ENCODE peak calls at places on chromosome 21, in five cellular contexts. F, R, S, P and O are unnamed samples.

GRCh38 chr21:43361127-43361492 is 65.8 kb downstream of the SIK1 start:
- DNase-seq in F (no peak), R (no peak), S (peak), P (no peak), O (peak)

GRCh38 chr21:43935711-43936110 is 70.7 kb downstream of the AGPAT3 start:
- DNase-seq in F (no peak), R (no peak), S (peak), P (no peak), O (peak)

GRCh38 chr21:46550511-46550941 is 54.4 kb downstream of the S100B start:
- DNase-seq in F (no peak), R (no peak), S (no peak), P (peak), O (no peak)

GRCh38 chr21:33293136-33293535 is 27.0 kb downstream of the IL10RB start:
- DNase-seq in F (no peak), R (no peak), S (no peak), P (no peak), O (no peak)

GRCh38 chr21:43287111-43287973 is 118.5 kb downstream of the CRYAA start:
- DNase-seq in F (no peak), R (no peak), S (peak), P (no peak), O (peak)

GRCh38 chr21:46634427-46634826 is 1.0 kb upstream of the PRMT2 start:
- DNase-seq in F (no peak), R (no peak), S (no peak), P (no peak), O (no peak)

GRCh38 chr21:34846601-34847112 is 177.9 kb downstream of the CLIC6 start:
- DNase-seq in F (no peak), R (no peak), S (no peak), P (no peak), O (no peak)

GRCh38 chr21:46079357-46080170 is 18.3 kb upstream of the COL6A2 start:
- DNase-seq in F (no peak), R (peak), S (no peak), P (no peak), O (no peak)

GRCh38 chr21:44612669-44613229 is 870 bp downstream of the KRTAP10-8 start:
- DNase-seq in F (no peak), R (no peak), S (no peak), P (no peak), O (no peak)

GRCh38 chr21:45074818-45075605 is 632 bp downstream of the ADARB1 start:
- DNase-seq in F (peak), R (peak), S (no peak), P (peak), O (no peak)

GRCh38 chr21:15601390-15601789 is 128.4 kb upstream of the USP25 start:
- DNase-seq in F (no peak), R (no peak), S (no peak), P (no peak), O (no peak)

GRCh38 chr21:37367301-37367757 is 756 bp downstream of the DYRK1A start:
- DNase-seq in F (peak), R (no peak), S (no peak), P (peak), O (no peak)

GRCh38 chr21:34939673-34940321 is 109.3 kb downstream of the RUNX1 start:
- DNase-seq in F (no peak), R (no peak), S (no peak), P (no peak), O (no peak)

GRCh38 chr21:44897326-44898010 is 23.2 kb downstream of the ITGB2 start:
- DNase-seq in F (no peak), R (no peak), S (no peak), P (no peak), O (no peak)

GRCh38 chr21:34669149-34669879 is 520 bp downstream of the CLIC6 start:
- DNase-seq in F (no peak), R (no peak), S (no peak), P (peak), O (peak)

GRCh38 chr21:34282223-34282622 is 81.6 kb upstream of the KCNE2 start:
- DNase-seq in F (no peak), R (no peak), S (no peak), P (no peak), O (no peak)

GRCh38 chr21:16195476-16195875 is 465.7 kb downstream of the USP25 start:
- DNase-seq in F (no peak), R (no peak), S (no peak), P (no peak), O (no peak)

GRCh38 chr21:16794944-16795343 is 717.9 kb upstream of the CXADR start:
- DNase-seq in F (no peak), R (no peak), S (no peak), P (no peak), O (no peak)

GRCh38 chr21:15841856-15842564 is 112.2 kb downstream of the USP25 start:
- DNase-seq in F (no peak), R (no peak), S (no peak), P (no peak), O (no peak)

GRCh38 chr21:45154511-45155508 is 80.4 kb downstream of the ADARB1 start:
- DNase-seq in F (no peak), R (peak), S (no peak), P (peak), O (peak)

GRCh38 chr21:28867401-28867800 is 125.3 kb downstream of the LTN1 start:
- DNase-seq in F (no peak), R (no peak), S (no peak), P (no peak), O (no peak)

GRCh38 chr21:15732290-15732995 is 2.7 kb downstream of the USP25 start:
- DNase-seq in F (no peak), R (no peak), S (peak), P (no peak), O (no peak)